ENCODE peak calls at places on chromosomes 4 and X, in five cellular contexts. O, H, N, Q and A are unnamed samples.

GRCh38 chrX:1419545-1420355 is 27.8 kb upstream of the SLC25A6 start:
- DNase-seq in O (no peak), H (no peak), Q (no peak), N (no peak), A (no peak)

GRCh38 chrX:47206316-47206715 is 12.2 kb upstream of the CDK16 start:
- DNase-seq in O (no peak), H (no peak), N (no peak), Q (no peak), A (no peak)

GRCh38 chr4:95572304-95572991 is 23.7 kb upstream of the UNC5C start:
- DNase-seq in H (no peak), O (no peak), N (peak), Q (no peak), A (no peak)

GRCh38 chrX:41906515-41907165 is 16.7 kb downstream of the CASK start:
- DNase-seq in N (no peak), Q (no peak), H (no peak), O (no peak), A (no peak)

GRCh38 chr4:17958185-17958584 is 63.4 kb downstream of the LCORL start:
- DNase-seq in O (no peak), Q (no peak), N (no peak), H (no peak), A (no peak)

GRCh38 chr4:140579278-140579677 is 10.5 kb upstream of the UCP1 start:
- DNase-seq in O (no peak), N (no peak), Q (no peak), H (no peak), A (no peak)

GRCh38 chr4:123230061-123230460 is 166.5 kb upstream of the SPRY1 start:
- DNase-seq in N (no peak), H (no peak), Q (no peak), O (peak), A (no peak)

GRCh38 chr4:17781831-17782287 is 438 bp upstream of the FAM184B start:
- DNase-seq in Q (no peak), N (no peak), O (no peak), H (no peak), A (no peak)

GRCh38 chr4:140326395-140326993 is 47.0 kb upstream of the SCOC start:
- DNase-seq in O (peak), N (no peak), H (peak), Q (no peak), A (peak)

GRCh38 chr4:55366621-55367020 is 20.6 kb downstream of the SRD5A3 start:
- DNase-seq in N (no peak), Q (no peak), H (no peak), O (no peak), A (no peak)

GRCh38 chrX:119292445-119292844 is 56.4 kb downstream of the PGRMC1 start:
- DNase-seq in O (no peak), Q (no peak), H (no peak), N (no peak), A (no peak)

GRCh38 chr4:6309755-6310154 is 40.1 kb downstream of the WFS1 start:
- DNase-seq in H (no peak), N (no peak), Q (no peak), O (no peak), A (no peak)

GRCh38 chr4:102344520-102344954 is 745 bp downstream of the SLC39A8 start:
- DNase-seq in Q (peak), O (peak), H (peak), N (no peak), A (peak)

GRCh38 chr4:90845777-90846176 is 718.6 kb downstream of the CCSER1 start:
- DNase-seq in H (no peak), N (no peak), Q (no peak), O (no peak), A (no peak)

GRCh38 chrX:21132686-21133393 is 241.4 kb upstream of the CNKSR2 start:
- DNase-seq in O (no peak), Q (no peak), H (no peak), N (no peak), A (no peak)

GRCh38 chrX:140918398-140919043 is 83.9 kb upstream of the SPANXB1 start:
- DNase-seq in O (peak), Q (peak), H (peak), N (peak), A (peak)

GRCh38 chrX:12225073-12225472 is 86.8 kb downstream of the FRMPD4 start:
- DNase-seq in Q (no peak), N (no peak), O (no peak), H (no peak), A (no peak)

GRCh38 chr4:118290951-118291350 is 61.9 kb downstream of the PRSS12 start:
- DNase-seq in N (no peak), Q (no peak), H (no peak), O (no peak), A (no peak)

GRCh38 chr4:157220026-157220881 is at the start of gene GRIA2:
- DNase-seq in N (peak), H (no peak), Q (peak), O (peak), A (no peak)

GRCh38 chr4:172791841-172792240 is 376.8 kb upstream of the GALNT7 start:
- DNase-seq in O (no peak), H (no peak), Q (no peak), N (no peak), A (no peak)

GRCh38 chr4:54556081-54556480 is 101.7 kb upstream of the KIT start:
- DNase-seq in N (no peak), H (no peak), Q (no peak), O (no peak), A (no peak)

GRCh38 chrX:17744896-17745523 is 7.7 kb downstream of the SCML1 start:
- DNase-seq in H (no peak), Q (peak), O (no peak), N (no peak), A (no peak)

GRCh38 chr4:105058177-105058812 is 88.4 kb upstream of the TET2 start:
- DNase-seq in N (no peak), H (no peak), Q (peak), O (no peak), A (no peak)

GRCh38 chr4:149801416-149801815 is 14.2 kb downstream of the IQCM start:
- DNase-seq in Q (no peak), O (peak), N (no peak), H (no peak), A (no peak)

GRCh38 chr4:40682298-40683101 is 52.8 kb upstream of the RBM47 start:
- DNase-seq in H (no peak), N (no peak), O (no peak), Q (no peak), A (peak)

GRCh38 chrX:106935175-106935574 is 15.0 kb downstream of the CLDN2 start:
- DNase-seq in H (no peak), O (no peak), N (no peak), Q (no peak), A (no peak)

GRCh38 chr4:159160242-159160641 is 57.4 kb downstream of the RAPGEF2 start:
- DNase-seq in O (peak), Q (no peak), H (no peak), N (no peak), A (no peak)